ENCODE peak calls at places on chromosomes 4 and X, in six cellular contexts. Y is H1, S is colonic mucosa, P is mucosa of descending colon, V is vagina, X is endothelial cell of umbilical vein. U is an unnamed sample. For H3K4me1, the result is how much of the 10 kb centered on the place peaks cover.

GRCh38 chr4:56861365-56861764 is 39.9 kb upstream of the SPINK2 start:
- DNase-seq in Y (no peak), S (no peak), P (no peak), V (no peak), X (no peak), U (peak)

GRCh38 chr4:41177016-41177415 is 37.3 kb downstream of the APBB2 start:
- DNase-seq in Y (no peak), S (no peak), P (no peak), V (no peak), X (peak), U (no peak)

GRCh38 chr4:288891-289290 is 16.4 kb downstream of the ZNF732 start:
- DNase-seq in Y (no peak), S (no peak), P (no peak), V (no peak), X (no peak), U (no peak)

GRCh38 chr4:41057456-41057855 is 156.9 kb downstream of the APBB2 start:
- DNase-seq in Y (no peak), S (no peak), P (no peak), V (no peak), X (no peak), U (no peak)

GRCh38 chr4:151952137-151952536 is 191.3 kb upstream of the GATB start:
- DNase-seq in Y (no peak), S (no peak), P (no peak), V (no peak), X (no peak), U (no peak)

GRCh38 chrX:74465424-74465823 is 44.1 kb downstream of the SLC16A2 start:
- DNase-seq in Y (no peak), S (no peak), P (no peak), V (no peak), X (no peak), U (no peak)

GRCh38 chr4:73080789-73081188 is 11.3 kb upstream of the COX18 start:
- DNase-seq in Y (no peak), S (no peak), P (no peak), V (no peak), X (no peak), U (peak)

GRCh38 chrX:136268051-136269048 is 17.1 kb upstream of the MAP7D3 start:
- DNase-seq in Y (no peak), S (peak), P (peak), V (no peak), X (peak), U (peak)

GRCh38 chr4:174553828-174554227 is 31.5 kb upstream of the HPGD start:
- DNase-seq in Y (no peak), S (no peak), P (no peak), V (no peak), X (no peak), U (no peak)

GRCh38 chr4:121183359-121183758 is 19.2 kb upstream of the TNIP3 start:
- DNase-seq in Y (no peak), S (no peak), P (no peak), V (no peak), X (no peak), U (peak)

GRCh38 chr4:150242820-150243458 is 164.7 kb downstream of the DCLK2 start:
- DNase-seq in Y (no peak), S (no peak), P (peak), V (no peak), X (peak), U (peak)

GRCh38 chr4:160835789-160836188 is 1328.0 kb downstream of the FSTL5 start:
- DNase-seq in Y (no peak), S (no peak), P (no peak), V (no peak), X (no peak), U (no peak)

GRCh38 chrX:114712466-114712865 is 128.6 kb downstream of the HTR2C start:
- DNase-seq in Y (no peak), S (no peak), P (no peak), V (no peak), X (no peak), U (no peak)

GRCh38 chr4:1170805-1171305 is 1.5 kb downstream of the SPON2 start:
- DNase-seq in Y (no peak), S (no peak), P (no peak), V (no peak), X (no peak), U (no peak)

GRCh38 chrX:17860811-17861495 is at the start of gene RAI2:
- DNase-seq in Y (peak), S (no peak), P (peak), V (no peak), X (no peak), U (peak)

GRCh38 chrX:150692296-150692695 is 900 bp upstream of the MTMR1 start:
- DNase-seq in Y (no peak), S (no peak), P (no peak), V (no peak), X (no peak), U (no peak)

GRCh38 chr4:41882622-41883347 is 52.4 kb upstream of the TMEM33 start:
- DNase-seq in Y (peak), S (peak), P (peak), V (no peak), X (peak), U (peak)

GRCh38 chr4:5940470-5941203 is 47.8 kb upstream of the CRMP1 start:
- DNase-seq in Y (no peak), S (no peak), P (no peak), V (no peak), X (no peak), U (peak)

GRCh38 chr4:94455081-94455480 is 3.3 kb downstream of the PDLIM5 start:
- DNase-seq in Y (no peak), S (peak), P (peak), V (no peak), X (peak), U (no peak)

GRCh38 chr4:94458682-94459081 is 6.9 kb downstream of the PDLIM5 start:
- DNase-seq in Y (no peak), S (no peak), P (no peak), V (no peak), X (no peak), U (no peak)

GRCh38 chr4:94459462-94460161 is 7.9 kb downstream of the PDLIM5 start:
- DNase-seq in Y (no peak), S (no peak), P (no peak), V (no peak), X (no peak), U (no peak)

GRCh38 chr4:94454405-94454804 is 2.7 kb downstream of the PDLIM5 start:
- DNase-seq in Y (no peak), S (no peak), P (no peak), V (no peak), X (peak), U (no peak)

DNA sequence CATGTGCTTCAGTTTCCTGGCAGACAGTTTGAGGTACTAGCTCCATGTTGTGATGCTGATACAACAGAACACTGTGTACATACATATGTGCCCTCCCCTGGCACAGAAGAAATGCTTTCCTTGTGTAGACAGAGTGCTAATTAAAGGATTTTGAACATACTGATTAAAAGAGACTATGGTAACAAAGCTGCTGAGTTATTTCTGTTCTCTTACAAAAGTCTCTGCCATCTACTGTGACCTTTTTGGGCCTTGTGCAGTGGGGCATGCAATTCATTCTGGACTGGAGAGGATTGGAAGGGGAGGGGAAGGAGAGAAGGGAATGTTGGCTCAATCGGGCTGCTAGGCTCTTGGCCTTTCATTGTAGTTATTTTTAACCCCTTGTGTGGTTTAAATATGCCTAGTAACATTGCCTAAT is 6.0 kb downstream of the PDLIM5 start:
- DNase-seq in Y (no peak), S (no peak), P (no peak), V (no peak), X (peak), U (peak)
- H3K4me1 ChIP-seq in Y (under half), S (under half), P (half or more), V (under half), X (under half), U (under half)

DNA sequence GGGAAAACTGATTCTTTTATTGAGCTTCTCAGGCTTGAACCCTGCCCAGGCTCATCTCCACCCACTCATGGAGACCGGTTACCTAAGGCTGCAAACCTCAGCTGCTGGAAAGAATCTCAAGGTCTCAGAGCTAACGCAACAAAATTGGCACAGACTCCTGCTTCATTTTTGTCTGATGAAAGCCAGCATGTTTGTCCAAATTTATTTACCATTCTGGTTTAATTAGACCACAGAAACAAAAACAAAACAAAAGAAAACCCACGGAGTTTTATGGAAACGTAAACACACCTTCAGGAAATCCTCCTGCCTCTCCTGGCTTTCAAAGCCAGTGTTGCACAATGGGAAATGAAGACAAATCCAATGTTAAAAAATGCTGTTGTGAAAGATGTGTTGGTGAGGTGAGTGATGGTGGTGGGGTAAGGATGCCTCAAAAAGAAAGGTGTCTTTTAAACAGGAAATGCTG is 56.4 kb upstream of the PDLIM3 start:
- DNase-seq in Y (no peak), S (no peak), P (no peak), V (no peak), X (no peak), U (no peak)
- H3K4me3 ChIP-seq in Y (no peak), S (no peak), P (no peak), V (no peak), X (no peak), U (no peak)

GRCh38 chr4:7857993-7858392 is 81.7 kb downstream of the AFAP1 start:
- DNase-seq in Y (no peak), S (no peak), P (no peak), V (no peak), X (no peak), U (no peak)
- H3K4me1 ChIP-seq in Y (under half), S (under half), P (under half), V (under half), X (half or more), U (under half)

GRCh38 chrX:30308263-30309138 is 689 bp downstream of the NR0B1 start:
- DNase-seq in Y (peak), S (no peak), P (no peak), V (no peak), X (peak), U (peak)

GRCh38 chrX:30312858-30313257 is 3.7 kb upstream of the NR0B1 start:
- DNase-seq in Y (no peak), S (no peak), P (no peak), V (no peak), X (no peak), U (no peak)

GRCh38 chrX:30307466-30307865 is 1.7 kb downstream of the NR0B1 start:
- DNase-seq in Y (no peak), S (no peak), P (no peak), V (no peak), X (no peak), U (no peak)

GRCh38 chrX:30310429-30311206 is 1.4 kb upstream of the NR0B1 start:
- DNase-seq in Y (no peak), S (no peak), P (no peak), V (no peak), X (no peak), U (no peak)

DNA sequence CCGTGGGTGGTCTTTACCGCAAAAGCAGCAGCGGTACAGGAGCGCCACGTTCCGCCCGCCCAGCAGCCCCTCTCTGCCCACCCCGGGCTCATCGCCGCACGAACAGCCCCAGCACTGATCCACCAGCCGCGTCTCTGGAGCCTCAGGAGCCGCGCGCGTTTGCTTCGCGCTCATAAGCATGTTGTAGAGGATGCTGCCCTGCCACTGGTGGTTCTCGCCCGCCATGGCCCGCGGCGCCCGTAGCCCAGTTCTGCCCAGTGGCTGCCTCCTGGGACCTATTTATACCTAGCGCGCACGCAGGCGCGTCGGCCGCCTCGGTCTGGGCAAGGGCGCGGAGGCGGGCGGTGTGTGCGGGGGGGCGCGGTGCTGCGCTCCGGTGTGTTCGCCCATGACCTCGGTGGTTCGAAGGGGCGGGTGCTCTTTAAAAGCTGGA is at the start of gene NR0B1:
- DNase-seq in Y (peak), S (no peak), P (no peak), V (no peak), X (no peak), U (peak)
- H3K4me3 ChIP-seq in Y (peak), S (no peak), P (no peak), V (peak), X (no peak), U (no peak)

DNA sequence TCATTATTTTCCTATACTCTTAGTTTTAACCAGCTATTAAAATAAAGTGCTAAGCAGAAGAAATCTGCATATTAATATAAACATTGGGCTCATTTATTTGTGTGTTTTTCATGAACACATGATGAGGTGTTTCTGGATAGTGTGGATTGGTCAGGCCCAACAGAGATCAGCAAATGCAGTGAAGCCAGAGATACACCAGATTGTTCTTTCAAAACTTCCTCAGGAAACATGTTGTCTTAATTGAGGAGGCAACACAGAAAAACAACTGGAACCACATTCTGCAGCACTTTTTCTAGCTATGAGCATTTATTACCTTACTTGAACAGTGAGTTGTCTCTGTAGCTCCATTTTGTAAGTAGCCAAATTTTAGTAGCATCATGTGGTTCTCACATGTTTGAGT is 69.9 kb downstream of the PALLD start:
- DNase-seq in Y (no peak), S (no peak), P (no peak), V (no peak), X (peak), U (no peak)
- H3K4me1 ChIP-seq in Y (under half), S (under half), P (under half), V (under half), X (under half), U (under half)

GRCh38 chr4:48360285-48360965 is 19.1 kb downstream of the SLAIN2 start:
- DNase-seq in Y (no peak), S (no peak), P (no peak), V (no peak), X (no peak), U (no peak)
- H3K4me3 ChIP-seq in Y (no peak), S (no peak), P (no peak), V (no peak), X (no peak), U (no peak)

GRCh38 chr4:129323630-129324029 is 227.7 kb downstream of the C4orf33 start:
- DNase-seq in Y (no peak), S (no peak), P (no peak), V (no peak), X (no peak), U (no peak)
- H3K4me1 ChIP-seq in Y (under half), S (under half), P (under half), V (under half), X (under half), U (under half)